ENCODE peak calls at places on chromosomes 7 and 10, in eight cellular contexts. B is left cardiac atrium; D is activated T-cell treated with anti-CD3 and anti-CD28 coated beads, Interleukin-2, amount 50 U/mL, for 4 hours; M is CD4-positive, alpha-beta T cell; L is naive thymus-derived CD8-positive, alpha-beta T cell; V is HCT116; T is stimulated activated naive CD8-positive, alpha-beta T cell treated with anti-CD3 and anti-CD28 coated beads, Interleukin-15, amount 100 ng/mL, for 72 hours; N is right cardiac atrium. X is an unnamed sample.

GRCh38 chr7:154882931-154883474 is 119.9 kb downstream of the PAXIP1 start:
- ATAC-seq in B (no peak), D (no peak), M (no peak), L (no peak), V (no peak), T (no peak), N (no peak), X (no peak)

GRCh38 chr7:2461268-2462026 is 14.8 kb downstream of the GRIFIN start:
- ATAC-seq in B (peak), D (no peak), M (no peak), L (no peak), V (no peak), T (peak), N (peak), X (no peak)

GRCh38 chr10:73889014-73889413 is 14.7 kb upstream of the CAMK2G start:
- ATAC-seq in B (peak), D (peak), M (no peak), L (no peak), V (peak), T (peak), N (peak), X (no peak)

GRCh38 chr7:104040666-104041065 is 51.2 kb upstream of the RELN start:
- ATAC-seq in B (no peak), D (no peak), M (no peak), L (no peak), V (no peak), T (no peak), N (no peak), X (no peak)

GRCh38 chr10:5620223-5620721 is 46.1 kb downstream of the ASB13 start:
- ATAC-seq in B (peak), D (no peak), M (no peak), L (no peak), V (no peak), T (no peak), N (no peak), X (no peak)

GRCh38 chr10:74097776-74098175 is 52.9 kb downstream of the AP3M1 start:
- ATAC-seq in B (no peak), D (no peak), M (no peak), L (no peak), V (no peak), T (no peak), N (no peak), X (no peak)

GRCh38 chr10:12729885-12730284 is 271.6 kb downstream of the CCDC3 start:
- ATAC-seq in B (no peak), D (no peak), M (no peak), L (no peak), V (peak), T (no peak), N (no peak), X (no peak)

GRCh38 chr7:89621925-89622641 is 532.2 kb upstream of the STEAP1 start:
- ATAC-seq in B (no peak), D (no peak), M (no peak), L (peak), V (no peak), T (peak), N (no peak), X (peak)

GRCh38 chr7:132656846-132657776 is 80.8 kb upstream of the PLXNA4 start:
- ATAC-seq in B (no peak), D (peak), M (no peak), L (no peak), V (peak), T (peak), N (no peak), X (no peak)

GRCh38 chr7:101401390-101402080 is 38.9 kb downstream of the COL26A1 start:
- ATAC-seq in B (no peak), D (no peak), M (no peak), L (no peak), V (peak), T (no peak), N (no peak), X (no peak)

GRCh38 chr10:36163827-36164226 is 521.7 kb upstream of the FZD8 start:
- ATAC-seq in B (peak), D (no peak), M (no peak), L (no peak), V (no peak), T (no peak), N (peak), X (no peak)

GRCh38 chr7:79398145-79398749 is 55.2 kb downstream of the MAGI2 start:
- ATAC-seq in B (no peak), D (no peak), M (no peak), L (no peak), V (no peak), T (no peak), N (peak), X (no peak)

GRCh38 chr7:33869176-33869575 is 36.2 kb upstream of the BMPER start:
- ATAC-seq in B (no peak), D (no peak), M (no peak), L (no peak), V (no peak), T (no peak), N (no peak), X (no peak)

GRCh38 chr7:130912086-130912909 is 178.3 kb upstream of the KLF14 start:
- ATAC-seq in B (peak), D (peak), M (peak), L (peak), V (no peak), T (peak), N (peak), X (no peak)

GRCh38 chr7:151272877-151273276 is 24.4 kb upstream of the SMARCD3 start:
- ATAC-seq in B (peak), D (no peak), M (no peak), L (no peak), V (no peak), T (no peak), N (peak), X (no peak)

GRCh38 chr7:92836489-92837213 is at the start of gene CDK6:
- ATAC-seq in B (peak), D (peak), M (peak), L (peak), V (peak), T (peak), N (peak), X (peak)

GRCh38 chr7:29412912-29413311 is 150.7 kb upstream of the PRR15 start:
- ATAC-seq in B (no peak), D (no peak), M (no peak), L (no peak), V (no peak), T (no peak), N (no peak), X (no peak)

GRCh38 chr10:115814542-115814941 is 458.5 kb downstream of the GFRA1 start:
- ATAC-seq in B (no peak), D (no peak), M (no peak), L (no peak), V (no peak), T (no peak), N (no peak), X (no peak)

GRCh38 chr7:140348161-140348849 is 50.0 kb downstream of the SLC37A3 start:
- ATAC-seq in B (no peak), D (no peak), M (no peak), L (no peak), V (no peak), T (no peak), N (no peak), X (no peak)

X was measured in gastroesophageal sphincter.